ENCODE peak calls at places on chromosomes 4 and X, in six cellular contexts. R, Z, I, B, D and T are unnamed samples.

GRCh38 chr4:43330288-43330687 is 437.8 kb downstream of the GRXCR1 start:
- DNase-seq in R (no peak), D (no peak), B (no peak), Z (peak), I (no peak), T (no peak)

GRCh38 chr4:123110685-123111084 is 188.3 kb upstream of the NUDT6 start:
- DNase-seq in B (no peak), Z (no peak), D (no peak), R (no peak), I (no peak), T (no peak)

GRCh38 chr4:129092636-129093172 is 635 bp downstream of the SCLT1 start:
- DNase-seq in B (no peak), Z (peak), R (no peak), D (no peak), I (no peak), T (no peak)

GRCh38 chr4:72971572-72971971 is 97.9 kb downstream of the COX18 start:
- DNase-seq in D (no peak), B (no peak), R (no peak), I (no peak), Z (peak), T (no peak)

GRCh38 chr4:119189638-119190037 is 22.9 kb upstream of the USP53 start:
- DNase-seq in I (no peak), R (no peak), D (no peak), Z (peak), B (no peak), T (no peak)

GRCh38 chr4:153438916-153439756 is 27.0 kb upstream of the TMEM131L start:
- DNase-seq in I (no peak), D (no peak), B (no peak), Z (no peak), R (peak), T (no peak)

GRCh38 chr4:109411964-109412363 is 21.7 kb upstream of the SEC24B start:
- DNase-seq in Z (no peak), R (no peak), I (no peak), D (peak), B (no peak), T (no peak)

GRCh38 chr4:112523008-112523440 is 7.0 kb upstream of the NEUROG2 start:
- DNase-seq in D (no peak), Z (peak), I (peak), R (no peak), B (no peak), T (no peak)

GRCh38 chr4:146243141-146243882 is 29.0 kb downstream of the REELD1 start:
- DNase-seq in B (no peak), R (peak), D (no peak), Z (no peak), I (peak), T (peak)

GRCh38 chrX:53584891-53585290 is 101.6 kb downstream of the HUWE1 start:
- DNase-seq in I (no peak), Z (no peak), R (no peak), D (no peak), B (no peak), T (no peak)

GRCh38 chr4:141768954-141769353 is 132.6 kb downstream of the IL15 start:
- DNase-seq in D (no peak), R (no peak), B (no peak), I (no peak), Z (peak), T (no peak)

GRCh38 chr4:26032572-26033320 is 118.7 kb downstream of the SMIM20 start:
- DNase-seq in R (no peak), D (peak), B (no peak), I (no peak), Z (peak), T (no peak)

GRCh38 chr4:75696036-75696435 is 22.8 kb upstream of the G3BP2 start:
- DNase-seq in I (no peak), D (no peak), Z (no peak), B (no peak), R (no peak), T (no peak)

GRCh38 chrX:38558681-38559080 is 2.7 kb upstream of the TSPAN7 start:
- DNase-seq in Z (no peak), R (no peak), I (no peak), B (no peak), D (no peak), T (no peak)

GRCh38 chrX:1462596-1463251 is 10.0 kb upstream of the ASMTL start:
- DNase-seq in R (peak), Z (no peak), D (no peak), I (no peak), B (no peak), T (peak)

GRCh38 chrX:37491686-37492085 is 79.8 kb upstream of the LANCL3 start:
- DNase-seq in Z (no peak), D (no peak), B (no peak), R (no peak), I (no peak), T (no peak)

GRCh38 chr4:184163813-184164212 is 53.9 kb downstream of the ENPP6 start:
- DNase-seq in Z (peak), D (no peak), R (no peak), B (no peak), I (peak), T (peak)

GRCh38 chr4:147492301-147492700 is 11.4 kb downstream of the EDNRA start:
- DNase-seq in D (no peak), R (no peak), B (no peak), I (no peak), Z (no peak), T (no peak)

GRCh38 chr4:39528056-39528465 is 822 bp upstream of the UGDH start:
- DNase-seq in R (no peak), B (no peak), D (peak), I (no peak), Z (peak), T (peak)

GRCh38 chr4:3483471-3483921 is 20.4 kb downstream of the DOK7 start:
- DNase-seq in I (no peak), B (no peak), D (peak), Z (no peak), R (no peak), T (peak)

GRCh38 chrX:133053854-133054565 is 42.9 kb downstream of the USP26 start:
- DNase-seq in R (no peak), B (no peak), I (no peak), D (no peak), Z (peak), T (no peak)

GRCh38 chrX:15579778-15580747 is 20.7 kb downstream of the ACE2 start:
- DNase-seq in Z (peak), R (no peak), B (no peak), I (peak), D (no peak), T (no peak)

GRCh38 chrX:1815456-1816175 is 200.8 kb downstream of the ASMT start:
- DNase-seq in Z (no peak), D (no peak), I (no peak), R (no peak), B (no peak), T (no peak)

GRCh38 chr4:15657366-15657765 is 2.2 kb upstream of the FBXL5 start:
- DNase-seq in B (no peak), I (no peak), Z (no peak), D (no peak), R (no peak), T (no peak)
- H3K27ac ChIP-seq in B (no peak), I (no peak), Z (no peak), D (no peak), R (no peak), T (no peak)

GRCh38 chrX:50801135-50801534 is 12.9 kb downstream of the SHROOM4 start:
- DNase-seq in B (no peak), R (no peak), I (no peak), D (no peak), Z (no peak), T (no peak)

GRCh38 chrX:50805316-50805715 is 8.7 kb downstream of the SHROOM4 start:
- DNase-seq in D (no peak), R (no peak), B (no peak), Z (no peak), I (no peak), T (no peak)

GRCh38 chrX:50798782-50799181 is 15.2 kb downstream of the SHROOM4 start:
- DNase-seq in B (no peak), D (no peak), I (no peak), Z (no peak), R (no peak), T (no peak)

DNA sequence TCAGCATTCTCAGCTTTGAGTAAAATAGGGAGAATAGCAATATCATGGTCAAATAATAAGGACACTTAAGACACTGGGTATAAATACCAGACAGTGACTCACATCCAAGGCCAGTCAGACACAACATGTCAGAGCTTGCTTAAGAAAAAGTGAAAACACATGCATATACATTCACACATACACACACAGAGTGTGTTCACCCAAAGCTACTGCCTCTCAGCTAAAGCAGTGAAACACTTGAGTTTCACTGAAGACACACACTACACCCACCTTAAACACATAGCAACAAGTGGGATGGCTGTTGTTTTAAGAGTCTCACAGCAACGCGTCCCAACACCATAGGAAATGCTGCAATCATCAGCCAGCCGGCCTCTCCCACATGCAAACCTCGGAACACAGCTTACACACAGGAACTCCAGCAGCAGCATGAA is 14.4 kb downstream of the SHROOM4 start:
- DNase-seq in Z (no peak), I (no peak), D (no peak), B (no peak), R (no peak), T (no peak)
- H3K27ac ChIP-seq in Z (no peak), I (no peak), D (no peak), B (no peak), R (no peak), T (no peak)

GRCh38 chr4:185570727-185571126 is 35.4 kb upstream of the PDLIM3 start:
- DNase-seq in R (no peak), Z (no peak), B (no peak), I (no peak), D (no peak), T (no peak)

GRCh38 chr4:185565696-185566095 is 30.4 kb upstream of the PDLIM3 start:
- DNase-seq in R (no peak), I (no peak), D (no peak), B (no peak), Z (no peak), T (no peak)

GRCh38 chr4:185566425-185566824 is 31.1 kb upstream of the PDLIM3 start:
- DNase-seq in R (no peak), D (no peak), Z (no peak), B (no peak), I (no peak), T (no peak)

GRCh38 chr4:185566972-185567749 is 31.9 kb upstream of the PDLIM3 start:
- DNase-seq in Z (peak), B (no peak), R (no peak), I (no peak), D (no peak), T (peak)

DNA sequence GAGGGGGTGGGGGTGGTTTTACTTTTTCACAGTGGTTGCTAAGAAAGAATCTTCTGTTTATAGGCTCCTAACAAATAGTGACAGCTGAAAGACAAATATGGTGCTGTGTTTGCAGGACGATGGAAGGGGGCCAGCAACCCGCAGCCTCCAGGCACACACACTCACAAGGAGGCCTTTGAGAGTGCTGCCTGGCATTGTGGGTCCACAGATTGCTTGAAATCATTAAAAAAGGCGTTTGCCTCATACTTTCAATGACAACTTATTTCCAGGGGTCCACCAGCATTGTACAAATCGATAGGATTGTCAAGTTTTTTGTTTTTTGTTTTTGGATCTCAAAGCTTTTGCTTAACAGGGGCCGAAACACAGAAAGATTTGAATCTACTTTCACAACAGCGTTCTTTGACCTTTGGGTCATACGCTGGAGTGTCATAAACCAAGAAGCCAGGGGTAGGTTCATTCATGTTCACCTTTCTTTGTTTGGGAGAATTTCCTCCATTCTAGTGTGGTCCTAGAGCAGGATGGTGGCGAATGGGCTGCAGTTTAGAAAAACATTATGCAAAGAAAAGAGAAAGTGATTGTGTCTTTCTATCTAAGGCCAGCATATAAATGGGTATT is 32.6 kb upstream of the PDLIM3 start:
- DNase-seq in R (no peak), I (no peak), B (no peak), Z (peak), D (peak), T (peak)
- H3K27ac ChIP-seq in R (no peak), I (no peak), B (no peak), Z (peak), D (peak), T (peak)

DNA sequence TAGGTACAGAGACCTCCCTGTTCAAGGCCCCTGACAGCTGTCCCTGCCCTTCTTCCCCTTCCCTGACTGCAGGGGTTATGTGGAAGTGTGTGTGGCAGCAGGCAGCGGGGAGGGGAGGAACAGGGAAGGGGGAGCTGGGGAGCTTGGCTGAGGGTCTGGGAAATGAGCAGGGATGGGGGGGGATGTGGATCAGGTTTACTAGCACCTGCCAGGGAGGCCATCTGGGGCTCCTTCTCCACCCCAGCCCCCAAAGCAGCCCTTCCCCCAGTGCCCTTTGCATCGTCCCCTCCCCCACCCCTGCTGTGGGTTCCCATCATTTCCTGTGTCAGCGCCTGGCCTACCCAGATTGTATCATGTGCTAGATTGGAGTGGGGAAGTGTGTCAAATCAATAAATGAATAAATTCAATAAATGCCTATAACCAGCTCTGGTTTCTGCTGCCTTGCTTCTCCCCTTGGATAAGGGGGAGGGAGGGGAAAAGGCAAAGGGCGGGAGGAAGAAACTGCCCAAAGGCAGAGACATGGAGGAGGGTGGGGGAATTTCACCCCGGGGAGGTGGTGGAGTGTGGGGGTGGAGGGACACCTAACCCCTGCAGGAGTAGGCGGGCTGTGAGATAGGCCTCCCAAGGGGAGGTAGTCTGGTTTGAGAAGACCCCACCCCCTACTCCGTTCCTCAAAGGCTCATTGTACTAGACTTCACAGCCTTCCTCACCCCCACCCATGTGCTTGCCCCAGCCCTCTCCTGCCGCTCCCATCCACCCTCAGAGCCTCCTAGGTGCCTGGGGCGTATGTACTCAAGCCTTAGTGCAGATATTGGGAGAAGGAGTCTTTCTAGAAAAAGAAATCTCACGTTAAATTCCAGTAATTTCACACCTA is 3.2 kb downstream of the CXorf65 start:
- DNase-seq in Z (no peak), D (peak), R (peak), I (peak), B (no peak), T (no peak)
- H3K27ac ChIP-seq in Z (no peak), D (peak), R (peak), I (peak), B (peak), T (no peak)

GRCh38 chrX:119529355-119530276 is 35.6 kb downstream of the STEEP1 start:
- DNase-seq in R (no peak), D (no peak), I (no peak), Z (no peak), B (no peak), T (no peak)
- H3K27ac ChIP-seq in R (no peak), D (peak), I (no peak), Z (no peak), B (no peak), T (no peak)

DNA sequence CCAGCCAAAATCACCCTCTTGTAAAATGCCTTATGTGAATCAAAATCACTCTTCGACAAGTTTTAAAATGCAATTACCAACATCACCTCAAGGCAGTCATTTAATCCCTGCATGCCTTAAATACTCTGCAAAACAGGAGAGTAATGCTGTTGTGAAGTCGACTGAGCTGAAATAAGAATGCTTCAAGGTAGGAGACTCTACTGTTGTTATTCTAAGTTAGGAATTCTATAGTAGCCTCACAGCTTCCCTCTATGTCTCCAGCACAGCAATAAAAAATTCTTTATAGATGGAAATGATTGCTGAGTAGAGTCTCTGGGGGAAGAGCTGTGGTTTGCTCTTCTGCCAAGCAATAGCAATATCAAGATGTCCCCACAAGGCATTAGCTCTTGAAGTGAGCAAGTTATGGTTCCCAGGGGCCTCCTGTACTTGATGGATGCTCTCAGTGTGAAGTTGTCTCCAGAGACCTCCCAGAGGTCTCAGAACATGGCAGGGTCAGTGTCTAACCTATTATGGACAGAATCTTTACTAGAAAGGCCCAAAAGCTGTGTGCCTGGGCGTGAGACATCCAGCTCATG is 880.6 kb upstream of the FRG1 start:
- DNase-seq in B (no peak), D (no peak), R (no peak), Z (no peak), I (no peak), T (no peak)
- H3K27ac ChIP-seq in B (no peak), D (no peak), R (no peak), Z (no peak), I (no peak), T (no peak)